ENCODE peak calls at places on chromosomes 1 and 21, in nine cellular contexts. One of them, this sample, is unnamed. For H3K27me3 and H3K36me3, the result is how much of the 10 kb centered on the place peaks cover.

GRCh38 chr21:17613242-17613676 is 558 bp upstream of the BTG3 start:
- DNase-seq in tibial artery: peak
- DNase-seq in effector memory CD4-positive, alpha-beta T cell: peak
- DNase-seq in heart right ventricle: no peak
- DNase-seq in upper lobe of right lung: peak
- DNase-seq in IMR-90: no peak
- DNase-seq in stomach: peak
- DNase-seq in neuronal stem cell: peak
- DNase-seq in right lobe of liver: no peak
- DNase-seq in this sample: peak

GRCh38 chr1:66925944-66926343 is 1.2 kb downstream of the MIER1 start:
- DNase-seq in tibial artery: no peak
- DNase-seq in effector memory CD4-positive, alpha-beta T cell: no peak
- DNase-seq in heart right ventricle: no peak
- DNase-seq in upper lobe of right lung: no peak
- DNase-seq in IMR-90: no peak
- DNase-seq in stomach: no peak
- DNase-seq in neuronal stem cell: no peak
- DNase-seq in right lobe of liver: no peak
- DNase-seq in this sample: no peak

GRCh38 chr1:191963781-191964455 is 194.3 kb upstream of the RGS18 start:
- DNase-seq in tibial artery: no peak
- DNase-seq in effector memory CD4-positive, alpha-beta T cell: no peak
- DNase-seq in heart right ventricle: no peak
- DNase-seq in upper lobe of right lung: no peak
- DNase-seq in IMR-90: peak
- DNase-seq in stomach: no peak
- DNase-seq in neuronal stem cell: no peak
- DNase-seq in right lobe of liver: no peak
- DNase-seq in this sample: no peak

GRCh38 chr1:9766759-9767442 is 56.9 kb downstream of the CLSTN1 start:
- DNase-seq in tibial artery: no peak
- DNase-seq in effector memory CD4-positive, alpha-beta T cell: no peak
- DNase-seq in heart right ventricle: no peak
- DNase-seq in upper lobe of right lung: no peak
- DNase-seq in IMR-90: peak
- DNase-seq in stomach: no peak
- DNase-seq in neuronal stem cell: no peak
- DNase-seq in right lobe of liver: no peak
- DNase-seq in this sample: no peak

GRCh38 chr1:14924012-14924452 is 229.5 kb upstream of the TMEM51 start:
- DNase-seq in tibial artery: peak
- DNase-seq in effector memory CD4-positive, alpha-beta T cell: no peak
- DNase-seq in heart right ventricle: peak
- DNase-seq in upper lobe of right lung: peak
- DNase-seq in IMR-90: peak
- DNase-seq in stomach: peak
- DNase-seq in neuronal stem cell: no peak
- DNase-seq in right lobe of liver: peak
- DNase-seq in this sample: peak

GRCh38 chr1:80155371-80155770 is 1148.8 kb upstream of the ADGRL4 start:
- DNase-seq in tibial artery: no peak
- DNase-seq in effector memory CD4-positive, alpha-beta T cell: no peak
- DNase-seq in heart right ventricle: no peak
- DNase-seq in upper lobe of right lung: no peak
- DNase-seq in IMR-90: peak
- DNase-seq in stomach: no peak
- DNase-seq in neuronal stem cell: peak
- DNase-seq in right lobe of liver: no peak
- DNase-seq in this sample: no peak

GRCh38 chr1:212669600-212669999 is 30.0 kb downstream of the BATF3 start:
- DNase-seq in tibial artery: no peak
- DNase-seq in effector memory CD4-positive, alpha-beta T cell: no peak
- DNase-seq in heart right ventricle: no peak
- DNase-seq in upper lobe of right lung: no peak
- DNase-seq in IMR-90: no peak
- DNase-seq in stomach: no peak
- DNase-seq in neuronal stem cell: no peak
- DNase-seq in right lobe of liver: no peak
- DNase-seq in this sample: no peak

GRCh38 chr1:169060906-169061683 is 45.4 kb upstream of the ATP1B1 start:
- DNase-seq in tibial artery: no peak
- DNase-seq in effector memory CD4-positive, alpha-beta T cell: no peak
- DNase-seq in heart right ventricle: peak
- DNase-seq in upper lobe of right lung: no peak
- DNase-seq in IMR-90: no peak
- DNase-seq in stomach: no peak
- DNase-seq in neuronal stem cell: no peak
- DNase-seq in right lobe of liver: no peak
- DNase-seq in this sample: no peak

GRCh38 chr1:209911746-209912145 is 26.3 kb upstream of the SYT14 start:
- DNase-seq in tibial artery: no peak
- DNase-seq in effector memory CD4-positive, alpha-beta T cell: no peak
- DNase-seq in heart right ventricle: no peak
- DNase-seq in upper lobe of right lung: no peak
- DNase-seq in IMR-90: no peak
- DNase-seq in stomach: no peak
- DNase-seq in neuronal stem cell: no peak
- DNase-seq in right lobe of liver: no peak
- DNase-seq in this sample: no peak

GRCh38 chr1:41957568-41957967 is 38.8 kb upstream of the HIVEP3 start:
- DNase-seq in tibial artery: no peak
- DNase-seq in effector memory CD4-positive, alpha-beta T cell: no peak
- DNase-seq in heart right ventricle: no peak
- DNase-seq in upper lobe of right lung: no peak
- DNase-seq in IMR-90: peak
- DNase-seq in stomach: no peak
- DNase-seq in neuronal stem cell: no peak
- DNase-seq in right lobe of liver: no peak
- DNase-seq in this sample: no peak

GRCh38 chr1:181425566-181425965 is 57.8 kb upstream of the CACNA1E start:
- DNase-seq in tibial artery: no peak
- DNase-seq in effector memory CD4-positive, alpha-beta T cell: no peak
- DNase-seq in heart right ventricle: no peak
- DNase-seq in upper lobe of right lung: no peak
- DNase-seq in IMR-90: no peak
- DNase-seq in stomach: no peak
- DNase-seq in neuronal stem cell: no peak
- DNase-seq in right lobe of liver: no peak
- DNase-seq in this sample: no peak

GRCh38 chr1:204928671-204929486 is 58.2 kb downstream of the NFASC start:
- DNase-seq in tibial artery: no peak
- DNase-seq in effector memory CD4-positive, alpha-beta T cell: no peak
- DNase-seq in heart right ventricle: no peak
- DNase-seq in upper lobe of right lung: no peak
- DNase-seq in IMR-90: no peak
- DNase-seq in stomach: no peak
- DNase-seq in neuronal stem cell: no peak
- DNase-seq in right lobe of liver: no peak
- DNase-seq in this sample: no peak

GRCh38 chr1:207431508-207431907 is 22.6 kb upstream of the CR2 start:
- DNase-seq in tibial artery: no peak
- DNase-seq in effector memory CD4-positive, alpha-beta T cell: no peak
- DNase-seq in heart right ventricle: no peak
- DNase-seq in upper lobe of right lung: no peak
- DNase-seq in IMR-90: no peak
- DNase-seq in stomach: no peak
- DNase-seq in neuronal stem cell: no peak
- DNase-seq in right lobe of liver: no peak
- DNase-seq in this sample: no peak
- H3K27me3 ChIP-seq in tibial artery: under half
- H3K27me3 ChIP-seq in effector memory CD4-positive, alpha-beta T cell: under half
- H3K27me3 ChIP-seq in heart right ventricle: under half
- H3K27me3 ChIP-seq in upper lobe of right lung: under half
- H3K27me3 ChIP-seq in IMR-90: under half
- H3K27me3 ChIP-seq in stomach: under half
- H3K27me3 ChIP-seq in neuronal stem cell: under half
- H3K27me3 ChIP-seq in right lobe of liver: under half
- H3K27me3 ChIP-seq in this sample: under half

GRCh38 chr1:43783671-43784205 is 76.4 kb downstream of the ST3GAL3 start:
- DNase-seq in tibial artery: no peak
- DNase-seq in effector memory CD4-positive, alpha-beta T cell: no peak
- DNase-seq in heart right ventricle: no peak
- DNase-seq in upper lobe of right lung: no peak
- DNase-seq in IMR-90: peak
- DNase-seq in stomach: no peak
- DNase-seq in neuronal stem cell: no peak
- DNase-seq in right lobe of liver: no peak
- DNase-seq in this sample: no peak

GRCh38 chr1:43783096-43783670 is 75.8 kb downstream of the ST3GAL3 start:
- DNase-seq in tibial artery: no peak
- DNase-seq in effector memory CD4-positive, alpha-beta T cell: no peak
- DNase-seq in heart right ventricle: no peak
- DNase-seq in upper lobe of right lung: no peak
- DNase-seq in IMR-90: no peak
- DNase-seq in stomach: no peak
- DNase-seq in neuronal stem cell: no peak
- DNase-seq in right lobe of liver: no peak
- DNase-seq in this sample: no peak

GRCh38 chr1:43786975-43787374 is 79.6 kb downstream of the ST3GAL3 start:
- DNase-seq in tibial artery: no peak
- DNase-seq in effector memory CD4-positive, alpha-beta T cell: no peak
- DNase-seq in heart right ventricle: peak
- DNase-seq in upper lobe of right lung: no peak
- DNase-seq in IMR-90: peak
- DNase-seq in stomach: no peak
- DNase-seq in neuronal stem cell: no peak
- DNase-seq in right lobe of liver: no peak
- DNase-seq in this sample: no peak

GRCh38 chr1:43789604-43790288 is 82.4 kb downstream of the ST3GAL3 start:
- DNase-seq in tibial artery: no peak
- DNase-seq in effector memory CD4-positive, alpha-beta T cell: no peak
- DNase-seq in heart right ventricle: no peak
- DNase-seq in upper lobe of right lung: no peak
- DNase-seq in IMR-90: no peak
- DNase-seq in stomach: no peak
- DNase-seq in neuronal stem cell: no peak
- DNase-seq in right lobe of liver: no peak
- DNase-seq in this sample: no peak

DNA sequence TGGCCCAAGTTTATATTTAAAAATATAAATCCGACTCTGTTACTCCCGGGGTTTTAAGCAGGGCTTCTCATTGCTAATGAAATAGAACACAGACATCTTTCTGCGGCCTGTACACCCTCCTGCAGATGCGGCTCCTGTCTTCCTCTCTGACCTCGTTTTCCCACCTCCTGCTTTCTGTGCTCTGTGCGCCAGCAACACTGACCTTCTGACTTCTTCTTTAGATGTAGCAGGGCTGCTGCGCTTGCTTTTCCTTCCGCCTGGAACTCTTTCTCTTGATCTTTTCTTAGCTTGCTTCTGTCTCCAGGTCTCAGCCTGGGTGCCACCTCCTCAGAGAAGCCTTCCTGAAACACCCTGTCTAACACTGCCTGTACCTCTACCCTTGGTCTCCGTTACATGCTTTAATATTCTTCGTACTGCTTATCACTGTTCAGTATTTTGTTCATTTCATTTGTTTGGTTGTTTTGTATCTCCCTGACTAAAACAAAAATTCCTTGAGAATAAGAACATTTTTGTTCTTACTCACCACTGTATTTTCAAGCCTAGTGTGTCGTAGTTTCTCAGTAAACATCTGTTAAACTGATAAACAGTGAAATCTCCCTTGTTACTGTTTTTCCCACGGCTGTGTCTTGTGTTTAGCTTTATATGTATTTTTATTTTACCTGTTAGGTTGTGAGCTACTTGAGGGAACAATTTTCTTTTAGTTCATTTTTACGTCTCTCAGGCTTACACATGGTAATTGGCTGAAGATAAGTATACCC is 79.0 kb downstream of the ST3GAL3 start:
- DNase-seq in tibial artery: no peak
- DNase-seq in effector memory CD4-positive, alpha-beta T cell: no peak
- DNase-seq in heart right ventricle: no peak
- DNase-seq in upper lobe of right lung: no peak
- DNase-seq in IMR-90: peak
- DNase-seq in stomach: no peak
- DNase-seq in neuronal stem cell: no peak
- DNase-seq in right lobe of liver: no peak
- DNase-seq in this sample: peak
- H3K27ac ChIP-seq in tibial artery: no peak
- H3K27ac ChIP-seq in effector memory CD4-positive, alpha-beta T cell: no peak
- H3K27ac ChIP-seq in heart right ventricle: no peak
- H3K27ac ChIP-seq in upper lobe of right lung: no peak
- H3K27ac ChIP-seq in IMR-90: no peak
- H3K27ac ChIP-seq in stomach: no peak
- H3K27ac ChIP-seq in neuronal stem cell: no peak
- H3K27ac ChIP-seq in right lobe of liver: no peak
- H3K27ac ChIP-seq in this sample: peak

DNA sequence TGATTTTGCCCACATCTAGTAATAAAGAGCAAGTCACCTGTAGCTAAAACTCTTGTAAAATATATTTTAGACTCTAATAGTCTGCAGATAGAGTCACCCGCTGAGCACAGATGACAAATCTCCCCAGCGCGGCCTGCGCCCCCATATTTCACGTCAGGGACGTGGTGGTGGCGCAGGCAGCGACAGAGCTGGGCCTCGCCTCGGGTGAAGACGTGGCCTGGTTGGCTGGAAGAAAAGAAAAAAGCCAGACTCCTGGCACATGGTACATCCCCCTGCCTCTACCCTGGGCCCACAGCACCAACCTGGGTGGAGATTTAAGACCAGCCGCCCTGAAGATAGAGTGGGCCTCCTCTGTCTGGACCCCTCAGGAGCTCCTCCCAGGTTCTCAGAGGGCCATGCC is 6.0 kb upstream of the DMBX1 start:
- DNase-seq in tibial artery: no peak
- DNase-seq in effector memory CD4-positive, alpha-beta T cell: no peak
- DNase-seq in heart right ventricle: no peak
- DNase-seq in upper lobe of right lung: no peak
- DNase-seq in IMR-90: no peak
- DNase-seq in stomach: no peak
- DNase-seq in neuronal stem cell: no peak
- DNase-seq in right lobe of liver: peak
- DNase-seq in this sample: no peak
- H3K36me3 ChIP-seq in tibial artery: under half
- H3K36me3 ChIP-seq in effector memory CD4-positive, alpha-beta T cell: under half
- H3K36me3 ChIP-seq in heart right ventricle: under half
- H3K36me3 ChIP-seq in upper lobe of right lung: under half
- H3K36me3 ChIP-seq in IMR-90: under half
- H3K36me3 ChIP-seq in stomach: under half
- H3K36me3 ChIP-seq in neuronal stem cell: under half
- H3K36me3 ChIP-seq in right lobe of liver: under half
- H3K36me3 ChIP-seq in this sample: under half

DNA sequence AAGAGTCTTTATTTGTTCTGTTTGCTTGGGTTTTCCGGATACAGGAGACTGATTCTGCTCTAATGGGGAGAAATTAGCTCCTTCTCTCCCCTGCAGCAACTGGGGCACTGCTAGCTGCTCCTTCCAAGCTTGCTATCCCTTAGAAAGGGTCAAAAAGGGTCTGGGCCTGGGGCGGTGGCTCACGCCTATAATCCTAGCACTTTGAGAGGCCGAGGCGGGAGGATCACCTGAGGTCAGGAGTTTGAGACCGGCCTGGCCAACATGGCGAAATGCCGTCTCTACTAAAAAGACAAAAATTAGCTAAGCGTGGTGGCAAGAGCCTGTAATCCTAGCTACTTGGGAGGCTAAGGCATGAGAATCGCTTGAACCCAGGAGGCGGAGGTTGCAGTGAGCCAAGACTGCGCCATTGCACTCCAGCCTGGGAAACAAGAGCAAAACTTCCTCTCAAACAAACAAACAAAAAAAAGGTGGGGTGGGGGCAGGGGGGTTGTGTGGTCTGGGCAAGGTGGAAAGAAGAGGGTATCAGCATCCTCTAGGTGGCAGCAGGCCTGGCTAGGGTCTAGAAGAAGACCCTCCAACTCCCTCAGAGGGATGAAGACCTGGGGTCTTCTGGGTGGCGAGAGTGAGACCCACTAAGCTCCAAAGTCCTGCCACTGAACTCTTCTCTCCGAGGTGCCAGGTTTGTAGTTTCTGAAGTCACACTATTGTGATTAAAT is 15.4 kb upstream of the TBX15 start:
- DNase-seq in tibial artery: no peak
- DNase-seq in effector memory CD4-positive, alpha-beta T cell: no peak
- DNase-seq in heart right ventricle: no peak
- DNase-seq in upper lobe of right lung: no peak
- DNase-seq in IMR-90: no peak
- DNase-seq in stomach: no peak
- DNase-seq in neuronal stem cell: no peak
- DNase-seq in right lobe of liver: no peak
- DNase-seq in this sample: no peak
- H3K27me3 ChIP-seq in tibial artery: under half
- H3K27me3 ChIP-seq in effector memory CD4-positive, alpha-beta T cell: half or more
- H3K27me3 ChIP-seq in heart right ventricle: half or more
- H3K27me3 ChIP-seq in upper lobe of right lung: half or more
- H3K27me3 ChIP-seq in IMR-90: half or more
- H3K27me3 ChIP-seq in stomach: half or more
- H3K27me3 ChIP-seq in neuronal stem cell: half or more
- H3K27me3 ChIP-seq in right lobe of liver: half or more
- H3K27me3 ChIP-seq in this sample: half or more

This sample was measured in uterus.